ENCODE peak calls at places on chromosomes 5 and 9, in seven cellular contexts. N, D, R, U, Z, S and A are unnamed samples.

GRCh38 chr9:137035507-137035834 is 3.6 kb upstream of the FUT7 start:
- DNase-seq in U (no peak), S (no peak), N (no peak), D (no peak), Z (no peak), R (no peak), A (no peak)

GRCh38 chr5:35854248-35854647 is 2.4 kb upstream of the IL7R start:
- DNase-seq in N (no peak), S (no peak), U (no peak), Z (no peak), D (no peak), R (no peak), A (no peak)

GRCh38 chr5:111697881-111698757 is 58.9 kb downstream of the NREP start:
- DNase-seq in S (no peak), D (peak), R (no peak), Z (no peak), N (no peak), U (no peak), A (no peak)

GRCh38 chr9:108099854-108100253 is 610.3 kb upstream of the KLF4 start:
- DNase-seq in D (no peak), R (no peak), Z (no peak), U (no peak), S (no peak), N (no peak), A (peak)

GRCh38 chr9:87676976-87677775 is 48.7 kb upstream of the CTSL start:
- DNase-seq in R (no peak), N (no peak), U (no peak), S (no peak), Z (no peak), D (peak), A (no peak)

GRCh38 chr9:126794441-126794840 is 10.4 kb upstream of the ZBTB43 start:
- DNase-seq in S (no peak), D (no peak), U (no peak), Z (no peak), R (no peak), N (no peak), A (no peak)

GRCh38 chr9:35920004-35920658 is 10.8 kb downstream of the SPAAR start:
- DNase-seq in N (no peak), Z (no peak), U (peak), R (no peak), S (peak), D (no peak), A (no peak)

GRCh38 chr5:145854651-145855258 is 18.1 kb downstream of the GRXCR2 start:
- DNase-seq in N (peak), D (peak), Z (no peak), R (no peak), S (no peak), U (no peak), A (peak)

GRCh38 chr5:60538955-60539866 is 160.8 kb downstream of the DEPDC1B start:
- DNase-seq in R (no peak), Z (no peak), S (no peak), U (no peak), D (peak), N (no peak), A (no peak)

GRCh38 chr5:36875789-36876388 is 680 bp upstream of the NIPBL start:
- DNase-seq in S (peak), Z (peak), U (peak), D (peak), R (peak), N (peak), A (peak)

GRCh38 chr9:81459591-81459990 is 229.8 kb downstream of the TLE1 start:
- DNase-seq in Z (no peak), D (no peak), U (no peak), R (no peak), N (no peak), S (no peak), A (no peak)

GRCh38 chr5:57532513-57533497 is 50.2 kb upstream of the ACTBL2 start:
- DNase-seq in U (no peak), S (no peak), Z (no peak), D (no peak), R (no peak), N (no peak), A (no peak)

GRCh38 chr9:126454795-126455194 is 128.2 kb downstream of the MVB12B start:
- DNase-seq in N (no peak), D (no peak), S (no peak), Z (peak), R (peak), U (no peak), A (no peak)

GRCh38 chr5:148785223-148785622 is 41.2 kb upstream of the ADRB2 start:
- DNase-seq in S (no peak), Z (no peak), R (no peak), U (no peak), D (no peak), N (no peak), A (no peak)

GRCh38 chr9:34559616-34560546 is 29.6 kb downstream of the CNTFR start:
- DNase-seq in S (peak), U (peak), D (peak), Z (no peak), N (no peak), R (no peak), A (no peak)
- TF ChIP-seq POLR2A in S (no peak), U (no peak), D (no peak), Z (no peak), N (no peak), R (no peak), A (no peak)

GRCh38 chr9:133992780-133993634 is 883 bp upstream of the VAV2 start:
- DNase-seq in N (peak), R (peak), Z (peak), U (peak), D (peak), S (peak), A (peak)
- TF ChIP-seq POLR2A in N (peak), R (peak), Z (peak), U (peak), D (no peak), S (peak), A (no peak)

GRCh38 chr5:167867281-167867680 is 424.2 kb upstream of the WWC1 start:
- DNase-seq in Z (no peak), D (no peak), R (no peak), S (no peak), N (no peak), U (no peak), A (no peak)
- TF ChIP-seq POLR2A in Z (no peak), D (no peak), R (no peak), S (no peak), N (no peak), U (no peak), A (no peak)

DNA sequence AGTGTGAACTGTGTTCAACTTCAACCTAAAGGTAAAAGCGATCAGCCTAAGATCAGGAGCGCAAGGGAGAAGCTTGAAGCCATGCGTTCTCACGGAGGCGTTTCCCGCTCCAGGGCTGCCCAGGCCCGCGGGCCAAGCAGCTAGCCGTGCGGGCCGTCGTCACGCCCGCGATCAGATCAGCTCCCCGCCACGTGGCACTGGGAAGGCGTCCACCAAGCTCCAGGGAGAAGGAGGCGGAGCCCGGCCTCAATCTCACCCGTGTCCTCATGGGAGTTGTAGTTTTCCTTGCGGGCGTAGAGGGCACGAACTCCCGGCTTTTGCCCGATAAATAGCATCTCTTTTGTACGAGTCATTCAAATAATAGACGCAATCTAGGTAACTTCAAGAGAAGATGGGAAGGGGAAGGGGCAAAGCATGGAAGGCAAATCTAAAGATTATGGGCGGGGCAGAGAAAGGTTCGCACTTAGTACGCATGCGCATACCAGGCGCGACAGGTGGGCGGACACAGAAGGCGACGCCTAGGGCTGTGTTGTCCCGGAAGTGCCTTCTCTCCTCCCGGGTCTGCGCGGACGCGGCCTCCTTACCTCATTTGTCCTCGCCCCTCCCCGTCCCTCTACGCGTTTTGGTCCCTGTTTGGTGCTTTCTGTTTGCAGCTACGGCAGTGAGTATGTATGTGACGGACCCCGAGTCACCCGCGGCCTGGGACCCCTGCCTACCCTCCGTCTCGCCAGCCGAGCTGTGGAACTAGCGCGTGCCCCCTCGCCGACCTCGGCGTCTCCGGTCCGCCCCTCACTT is 40.8 kb upstream of the ZCCHC7 start:
- DNase-seq in S (peak), N (peak), Z (peak), D (peak), R (peak), U (peak), A (peak)
- TF ChIP-seq POLR2A in S (peak), N (peak), Z (peak), D (no peak), R (peak), U (peak), A (peak)

GRCh38 chr9:128066713-128067621 is at the start of gene NAIF1:
- DNase-seq in Z (peak), U (peak), R (peak), N (peak), S (peak), D (peak), A (peak)
- TF ChIP-seq POLR2A in Z (peak), U (peak), R (no peak), N (no peak), S (no peak), D (no peak), A (peak)

DNA sequence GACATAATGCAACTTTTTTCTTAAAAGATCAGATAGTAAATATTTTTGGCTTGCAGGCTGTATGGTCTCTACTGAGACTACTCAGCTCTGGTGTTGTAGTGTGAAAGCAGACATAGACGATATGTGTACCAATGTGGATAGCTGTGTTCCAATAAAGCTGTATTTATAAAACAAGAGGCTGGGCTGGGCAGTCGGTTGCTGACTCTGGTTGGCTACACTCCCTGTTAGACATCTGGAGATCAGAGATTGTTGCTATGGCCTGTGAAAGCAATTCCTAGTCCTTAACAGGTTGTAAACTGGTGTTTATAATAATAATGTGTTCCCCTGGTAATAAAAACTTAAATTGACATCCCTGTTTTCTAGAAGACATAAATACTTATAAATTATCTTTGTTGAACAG is 24.4 kb upstream of the SCAMP1 start:
- DNase-seq in U (no peak), R (no peak), Z (no peak), S (no peak), N (no peak), D (no peak), A (peak)
- TF ChIP-seq POLR2A in U (no peak), R (no peak), Z (no peak), S (no peak), N (no peak), D (no peak), A (no peak)

GRCh38 chr5:1199649-1200494 is 1.5 kb upstream of the SLC6A19 start:
- DNase-seq in R (no peak), D (no peak), U (no peak), S (no peak), N (peak), Z (no peak), A (peak)
- TF ChIP-seq POLR2A in R (no peak), D (no peak), U (no peak), S (no peak), N (peak), Z (no peak), A (no peak)

DNA sequence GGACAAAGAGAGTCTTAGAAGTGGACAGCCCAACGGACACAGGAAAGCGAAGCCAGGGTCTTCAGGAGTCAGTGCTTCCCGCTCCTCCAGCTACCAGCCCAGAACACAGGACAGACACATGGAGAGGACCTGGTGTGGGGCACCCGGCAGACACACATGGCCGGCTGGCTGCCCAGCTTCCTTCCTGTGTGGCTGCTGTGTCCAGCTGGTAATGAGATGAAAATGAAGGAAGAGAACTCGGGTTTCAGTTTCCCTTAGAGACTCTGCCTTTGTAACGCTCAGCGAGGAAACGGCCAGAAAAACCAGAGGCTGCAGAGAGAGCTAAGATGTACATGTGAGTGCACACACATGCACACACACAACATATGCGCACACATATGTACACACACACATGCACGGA is 87.5 kb downstream of the SECISBP2 start:
- DNase-seq in S (peak), U (no peak), R (peak), Z (no peak), D (peak), N (no peak), A (no peak)
- TF ChIP-seq POLR2A in S (no peak), U (no peak), R (no peak), Z (no peak), D (no peak), N (no peak), A (no peak)